ENCODE peak calls at places on chromosomes 11 and 22, in four cellular contexts. One of them, this sample, is unnamed.

GRCh38 chr11:83047515-83048225 is 24.0 kb downstream of the RAB30 start:
- DNase-seq in HepG2: no peak
- DNase-seq in K562: no peak
- DNase-seq in GM12878: no peak
- DNase-seq in this sample: no peak

GRCh38 chr11:16410479-16410878 is 54.1 kb upstream of the SOX6 start:
- DNase-seq in HepG2: no peak
- DNase-seq in K562: no peak
- DNase-seq in GM12878: no peak
- DNase-seq in this sample: no peak

GRCh38 chr11:5922749-5923426 is 19.2 kb upstream of the OR56A3 start:
- DNase-seq in HepG2: no peak
- DNase-seq in K562: no peak
- DNase-seq in GM12878: peak
- DNase-seq in this sample: no peak

GRCh38 chr11:17475666-17476316 is 854 bp downstream of the ABCC8 start:
- DNase-seq in HepG2: no peak
- DNase-seq in K562: no peak
- DNase-seq in GM12878: no peak
- DNase-seq in this sample: peak

GRCh38 chr11:85787809-85788805 is 22.8 kb downstream of the SYTL2 start:
- DNase-seq in HepG2: peak
- DNase-seq in K562: no peak
- DNase-seq in GM12878: no peak
- DNase-seq in this sample: peak

GRCh38 chr11:94638902-94639373 is 71.8 kb downstream of the PIWIL4 start:
- DNase-seq in HepG2: no peak
- DNase-seq in K562: no peak
- DNase-seq in GM12878: no peak
- DNase-seq in this sample: no peak

GRCh38 chr11:108654994-108655631 is 9.8 kb upstream of the DDX10 start:
- DNase-seq in HepG2: peak
- DNase-seq in K562: peak
- DNase-seq in GM12878: no peak
- DNase-seq in this sample: peak

GRCh38 chr22:37982151-37982838 is 2.1 kb downstream of the SOX10 start:
- DNase-seq in HepG2: no peak
- DNase-seq in K562: no peak
- DNase-seq in GM12878: no peak
- DNase-seq in this sample: no peak

GRCh38 chr11:623999-624704 is 603 bp downstream of the CDHR5 start:
- DNase-seq in HepG2: no peak
- DNase-seq in K562: no peak
- DNase-seq in GM12878: no peak
- DNase-seq in this sample: no peak

GRCh38 chr11:16978021-16978370 is 36.2 kb downstream of the PLEKHA7 start:
- DNase-seq in HepG2: no peak
- DNase-seq in K562: no peak
- DNase-seq in GM12878: no peak
- DNase-seq in this sample: no peak

GRCh38 chr11:36086366-36086765 is 142.5 kb downstream of the LDLRAD3 start:
- DNase-seq in HepG2: no peak
- DNase-seq in K562: no peak
- DNase-seq in GM12878: no peak
- DNase-seq in this sample: peak

GRCh38 chr11:80083561-80083960 is 642.7 kb upstream of the TENM4 start:
- DNase-seq in HepG2: no peak
- DNase-seq in K562: no peak
- DNase-seq in GM12878: no peak
- DNase-seq in this sample: peak
- H3K4me2 ChIP-seq in HepG2: no peak
- H3K4me2 ChIP-seq in K562: no peak
- H3K4me2 ChIP-seq in GM12878: no peak
- H3K4me2 ChIP-seq in this sample: no peak

GRCh38 chr11:43962383-43962969 is 20.0 kb downstream of the C11orf96 start:
- DNase-seq in HepG2: no peak
- DNase-seq in K562: no peak
- DNase-seq in GM12878: no peak
- DNase-seq in this sample: no peak
- TF ChIP-seq JUNB in HepG2: no peak
- TF ChIP-seq JUNB in K562: no peak
- TF ChIP-seq JUNB in GM12878: no peak
- TF ChIP-seq JUNB in this sample: no peak

DNA sequence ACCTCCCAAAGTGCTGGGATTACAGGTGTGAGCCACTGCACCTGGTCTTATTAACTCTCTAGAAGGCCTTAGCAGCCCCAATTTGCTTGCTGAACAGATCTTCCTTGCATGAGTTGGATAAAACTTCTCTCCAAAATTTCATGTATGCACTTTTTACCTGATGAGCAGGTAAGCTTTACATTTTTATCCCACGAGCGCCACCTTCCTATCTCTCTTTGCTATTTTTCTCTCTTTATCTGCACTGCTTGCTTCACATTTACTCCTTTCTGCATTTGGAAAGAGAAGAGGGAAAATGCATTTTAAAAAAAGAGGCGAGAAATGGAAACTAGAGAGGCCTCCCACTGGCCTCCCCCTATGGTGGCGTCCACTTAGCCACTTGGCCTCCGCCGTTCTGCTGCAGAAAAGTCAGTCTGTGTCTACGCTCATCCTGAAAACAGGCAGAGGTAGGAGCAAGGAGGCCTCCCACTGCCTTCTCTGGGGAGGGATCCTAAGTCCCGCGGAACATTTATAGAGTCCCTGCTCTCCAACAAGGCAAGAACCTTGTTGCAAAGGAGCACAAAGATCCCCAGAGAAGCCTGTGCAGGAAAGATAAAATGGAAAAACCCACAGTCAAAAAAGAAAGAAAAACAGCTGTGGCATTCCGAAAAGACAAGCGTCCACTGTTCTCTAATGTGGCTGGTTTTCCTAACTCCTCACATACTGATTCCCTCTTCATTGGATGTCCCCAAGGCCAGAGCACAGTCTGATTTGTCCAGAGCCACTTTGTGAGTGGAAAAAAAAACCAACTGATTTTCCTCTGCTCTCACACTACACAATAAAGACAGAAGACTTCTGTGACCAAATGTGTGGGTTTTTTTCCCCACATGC is 62.2 kb upstream of the INCENP start:
- DNase-seq in HepG2: peak
- DNase-seq in K562: no peak
- DNase-seq in GM12878: no peak
- DNase-seq in this sample: peak
- TF ChIP-seq CREB1 in HepG2: no peak
- TF ChIP-seq CREB1 in K562: no peak
- TF ChIP-seq CREB1 in GM12878: no peak
- TF ChIP-seq CREB1 in this sample: no peak

DNA sequence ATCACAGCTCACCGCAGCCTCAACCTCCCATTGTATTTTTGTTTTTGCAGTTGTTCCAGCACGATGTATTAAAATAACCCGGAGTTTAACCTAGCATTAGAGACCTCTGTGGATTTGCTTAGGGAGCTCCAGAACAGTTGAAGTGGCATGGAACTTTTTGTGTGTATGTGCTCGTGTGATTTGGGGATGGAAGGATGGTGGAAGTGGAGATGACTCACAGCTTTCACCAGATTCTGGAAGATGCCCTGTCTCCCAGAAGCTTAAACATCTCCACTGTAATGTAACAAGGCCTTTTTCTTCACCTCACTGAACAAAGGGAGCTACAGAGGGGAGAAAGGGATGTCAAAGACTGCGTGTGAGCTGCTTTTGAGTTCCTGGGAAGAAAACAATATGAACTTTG is 226.2 kb downstream of the ADAMTS15 start:
- DNase-seq in HepG2: no peak
- DNase-seq in K562: no peak
- DNase-seq in GM12878: no peak
- DNase-seq in this sample: no peak
- H3K4me2 ChIP-seq in HepG2: no peak
- H3K4me2 ChIP-seq in K562: no peak
- H3K4me2 ChIP-seq in GM12878: no peak
- H3K4me2 ChIP-seq in this sample: no peak

DNA sequence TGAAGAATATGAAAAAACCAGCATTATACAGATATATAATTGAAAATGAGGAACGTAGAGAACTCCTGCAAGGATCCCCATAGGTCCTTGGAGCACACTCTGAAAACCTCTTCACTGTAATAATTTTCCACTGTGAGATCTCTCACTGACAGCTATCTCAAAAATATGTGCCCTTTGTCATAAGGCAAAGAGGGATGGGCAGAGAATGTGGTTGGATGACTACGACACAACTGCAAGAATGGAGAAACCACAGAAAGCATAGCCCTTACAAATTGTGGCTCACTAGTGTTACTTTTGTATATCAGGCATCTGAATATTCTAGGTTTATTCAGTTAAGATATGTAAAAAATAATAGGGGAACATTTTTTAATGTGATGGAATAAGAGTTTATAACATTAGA is 7.9 kb upstream of the CTSC start:
- DNase-seq in HepG2: no peak
- DNase-seq in K562: no peak
- DNase-seq in GM12878: no peak
- DNase-seq in this sample: no peak
- TF ChIP-seq JUNB in HepG2: no peak
- TF ChIP-seq JUNB in K562: no peak
- TF ChIP-seq JUNB in GM12878: no peak
- TF ChIP-seq JUNB in this sample: no peak

DNA sequence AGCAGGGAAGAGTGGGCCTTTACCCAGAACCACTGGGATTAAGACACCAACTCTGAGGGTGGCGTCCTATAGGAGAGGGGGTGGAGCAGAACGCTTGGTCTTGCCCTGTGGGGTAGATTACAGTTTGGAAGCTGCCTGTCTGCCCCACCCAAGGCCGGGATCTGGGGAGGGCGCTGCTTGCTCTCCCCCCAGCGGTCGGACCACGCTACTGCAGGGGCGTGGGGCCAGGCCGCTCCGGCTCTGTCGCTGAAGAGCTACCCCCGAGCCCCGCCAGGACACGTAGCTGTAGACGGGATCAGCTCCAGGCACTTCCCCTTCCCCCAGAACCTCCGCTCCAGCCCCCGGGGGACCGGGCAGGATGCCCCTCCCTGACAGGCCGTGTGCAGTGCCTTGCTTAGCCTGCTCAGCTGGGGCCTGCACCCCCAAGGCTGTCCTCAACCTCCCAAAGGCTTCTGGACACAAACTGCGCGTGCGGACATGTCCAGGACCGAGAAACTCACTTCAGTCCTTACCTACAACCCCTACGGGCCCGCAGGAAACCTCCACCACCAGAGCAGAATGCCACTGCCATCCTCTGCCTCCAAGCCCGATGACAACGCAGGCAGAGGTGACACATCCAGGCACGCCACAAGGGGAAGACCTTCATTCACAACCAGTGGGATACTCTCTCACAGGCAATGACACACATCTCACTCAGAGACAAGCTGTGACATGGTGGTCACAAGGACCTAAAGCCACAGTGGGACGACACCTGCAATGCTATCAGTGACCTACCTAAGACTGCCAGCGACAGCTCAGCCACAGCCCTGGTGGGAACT is 3.6 kb downstream of the AHNAK start:
- DNase-seq in HepG2: no peak
- DNase-seq in K562: peak
- DNase-seq in GM12878: peak
- DNase-seq in this sample: peak
- TF ChIP-seq CREB1 in HepG2: no peak
- TF ChIP-seq CREB1 in K562: no peak
- TF ChIP-seq CREB1 in GM12878: no peak
- TF ChIP-seq CREB1 in this sample: peak

DNA sequence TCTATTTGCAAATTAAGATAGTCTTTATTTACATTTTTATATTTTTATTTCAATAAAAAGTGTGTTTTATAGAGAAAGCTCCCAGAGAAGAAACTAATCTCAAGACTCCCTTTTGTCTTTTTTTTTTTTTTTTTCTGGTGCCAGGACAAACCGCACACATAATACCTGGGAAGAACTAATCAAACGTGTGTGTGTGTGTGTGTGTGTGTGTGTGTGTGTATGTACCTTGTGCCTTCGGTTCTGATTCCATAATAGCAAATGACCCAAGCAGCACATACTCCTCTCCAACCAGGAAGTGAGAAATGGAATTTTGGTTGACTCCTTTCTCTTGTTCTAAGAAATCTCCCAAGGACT is 65.2 kb downstream of the ST3GAL4 start:
- DNase-seq in HepG2: no peak
- DNase-seq in K562: no peak
- DNase-seq in GM12878: no peak
- DNase-seq in this sample: no peak
- H3K4me2 ChIP-seq in HepG2: no peak
- H3K4me2 ChIP-seq in K562: no peak
- H3K4me2 ChIP-seq in GM12878: no peak
- H3K4me2 ChIP-seq in this sample: no peak

DNA sequence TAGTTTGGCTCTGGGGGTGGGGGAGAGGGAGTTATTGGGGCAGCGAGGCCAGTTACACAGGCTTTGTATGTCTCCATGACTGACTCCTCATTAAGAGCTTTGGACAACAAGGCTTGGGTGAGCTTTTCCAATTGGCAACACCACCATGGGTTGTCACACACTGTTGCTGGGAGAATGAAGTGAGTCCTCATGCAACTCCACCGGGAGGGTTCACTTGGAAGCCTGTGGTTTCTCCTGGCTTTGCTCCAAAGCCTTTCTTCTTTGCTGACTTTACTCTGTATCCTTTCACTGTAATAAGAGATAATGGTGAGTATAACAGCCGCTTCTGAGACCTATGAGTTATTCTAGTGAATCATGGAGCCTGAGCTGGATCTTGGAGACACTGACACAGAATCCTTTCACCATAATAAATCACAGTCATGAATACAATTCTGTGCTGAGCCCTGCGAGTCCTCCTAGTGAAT is 24.9 kb downstream of the EIF3F start:
- DNase-seq in HepG2: no peak
- DNase-seq in K562: no peak
- DNase-seq in GM12878: no peak
- DNase-seq in this sample: no peak
- TF ChIP-seq JUNB in HepG2: no peak
- TF ChIP-seq JUNB in K562: no peak
- TF ChIP-seq JUNB in GM12878: no peak
- TF ChIP-seq JUNB in this sample: no peak